ENCODE peak calls at places on chromosome 1, in seven cellular contexts. M, V, O, I, E, K and A are unnamed samples.

GRCh38 chr1:169364948-169365347 is 2.6 kb downstream of the NME7 start:
- DNase-seq in M (no peak), V (no peak), O (no peak), I (no peak), E (no peak), K (no peak), A (peak; percentile 25)

GRCh38 chr1:151611288-151611790 is 511 bp upstream of the SNX27 start:
- DNase-seq in M (no peak), V (no peak), O (no peak), I (no peak), E (no peak), K (no peak), A (peak; percentile 14)

GRCh38 chr1:1426961-1427934 is 6.2 kb upstream of the ANKRD65 start:
- DNase-seq in M (no peak), V (peak; percentile 93), O (no peak), I (peak; percentile 81), E (no peak), K (peak; percentile 69), A (peak; percentile 46)

GRCh38 chr1:211305044-211305443 is 21.6 kb upstream of the TRAF5 start:
- DNase-seq in M (no peak), V (no peak), O (no peak), I (no peak), E (peak; percentile 39), K (no peak), A (peak; percentile 78)

GRCh38 chr1:199178646-199179045 is 539.8 kb downstream of the PTPRC start:
- DNase-seq in M (no peak), V (no peak), O (no peak), I (no peak), E (no peak), K (no peak), A (no peak)

GRCh38 chr1:118931876-118932275 is 56.3 kb downstream of the TBX15 start:
- DNase-seq in M (no peak), V (no peak), O (no peak), I (no peak), E (no peak), K (no peak), A (no peak)

GRCh38 chr1:77447669-77448068 is 165.8 kb downstream of the AK5 start:
- DNase-seq in M (no peak), V (no peak), O (no peak), I (no peak), E (no peak), K (no peak), A (no peak)

GRCh38 chr1:228048659-228049333 is 33.7 kb upstream of the ARF1 start:
- DNase-seq in M (no peak), V (no peak), O (no peak), I (no peak), E (no peak), K (no peak), A (no peak)

GRCh38 chr1:186839077-186839400 is 10.3 kb downstream of the PLA2G4A start:
- DNase-seq in M (no peak), V (no peak), O (no peak), I (no peak), E (no peak), K (no peak), A (no peak)

GRCh38 chr1:25754421-25755195 is 45.4 kb upstream of the SELENON start:
- DNase-seq in M (no peak), V (peak; percentile 38), O (no peak), I (no peak), E (no peak), K (no peak), A (peak; percentile 61)

GRCh38 chr1:23593556-23594148 is 34.4 kb upstream of the ID3 start:
- DNase-seq in M (no peak), V (no peak), O (no peak), I (no peak), E (peak; percentile 37), K (no peak), A (peak; percentile 67)

GRCh38 chr1:110203021-110203661 is 7.0 kb upstream of the KCNC4 start:
- DNase-seq in M (peak; percentile 76), V (peak; percentile 67), O (peak; percentile 55), I (no peak), E (peak; percentile 62), K (peak; percentile 47), A (peak; percentile 84)

DNA sequence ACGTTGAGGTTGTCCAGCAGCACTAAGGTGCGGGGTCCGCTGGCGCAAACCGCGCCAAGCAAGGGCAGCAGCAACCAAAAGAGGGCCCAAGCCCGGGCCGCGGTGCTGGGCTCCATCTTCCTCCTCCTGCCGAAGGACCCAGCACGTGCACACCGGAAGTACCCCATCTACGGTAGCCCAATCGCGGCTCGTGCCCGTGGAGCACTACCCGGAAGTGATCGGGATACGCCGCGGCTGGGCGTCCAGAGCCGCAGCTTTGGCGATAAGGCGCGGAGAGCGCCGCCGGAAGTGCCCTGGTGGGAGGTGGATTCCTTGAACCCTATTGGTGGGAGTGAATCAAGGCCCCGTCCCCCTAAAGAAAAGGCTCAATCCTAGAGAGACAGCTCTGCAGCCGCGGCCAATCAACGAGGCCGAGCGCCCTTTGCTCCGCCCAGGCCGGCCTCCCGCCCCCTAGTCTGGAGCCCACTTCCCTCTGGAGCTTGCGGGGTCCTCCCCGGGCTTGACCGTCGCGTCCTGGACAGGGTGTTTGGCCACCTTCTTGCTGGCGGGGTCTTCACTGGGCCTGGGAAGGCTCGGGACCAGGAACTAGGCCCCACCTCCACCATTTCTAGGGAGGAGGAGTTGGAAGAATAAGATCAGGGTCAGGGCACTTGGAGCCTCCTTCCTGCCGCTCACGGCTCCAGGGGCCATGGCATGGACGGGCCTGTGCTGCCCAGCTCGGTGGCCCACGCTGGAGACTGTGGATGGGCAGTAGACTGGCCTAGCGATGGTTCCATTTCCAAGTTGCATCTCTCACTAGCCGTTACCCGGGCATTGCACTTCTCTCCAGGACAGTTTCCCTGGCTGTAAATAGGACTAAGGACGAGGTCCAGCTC is at the start of gene DDOST:
- DNase-seq in M (peak; percentile 89), V (peak; percentile 99), O (peak; percentile 97), I (peak; percentile 84), E (peak; percentile 99), K (peak; percentile 95), A (peak; percentile 97)
- TF ChIP-seq CTCF in M (peak; percentile 55), V (peak; percentile 49), O (peak; percentile 53), I (no peak), E (peak; percentile 51), K (peak; percentile 6), A (no peak)

DNA sequence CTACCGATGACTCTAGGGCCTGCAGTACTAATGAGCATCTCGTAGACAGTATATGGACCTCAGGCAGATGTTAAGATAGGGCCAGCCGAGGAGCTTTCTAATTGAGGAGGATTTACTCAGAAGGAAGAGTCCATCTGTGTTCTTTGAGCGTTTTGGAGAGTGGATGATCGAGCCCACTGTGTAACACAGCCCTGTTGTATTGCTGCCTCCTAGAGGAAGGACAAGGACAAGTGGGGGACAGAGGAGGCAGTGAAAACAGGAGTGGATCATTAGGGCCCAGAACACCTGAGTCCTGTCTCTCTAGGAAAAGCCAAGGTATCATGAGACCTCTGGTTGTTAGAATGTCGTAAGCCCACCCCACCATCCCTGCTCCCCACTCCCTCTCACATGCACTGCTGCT is 62.9 kb downstream of the TBX19 start:
- DNase-seq in M (no peak), V (no peak), O (no peak), I (no peak), E (no peak), K (no peak), A (no peak)
- TF ChIP-seq CTCF in M (no peak), V (peak; percentile 14), O (peak; percentile 45), I (no peak), E (peak; percentile 24), K (no peak), A (no peak)

GRCh38 chr1:232627645-232628334 is 2.1 kb downstream of the SIPA1L2 start:
- DNase-seq in M (no peak), V (peak; percentile 60), O (no peak), I (no peak), E (peak; percentile 40), K (no peak), A (no peak)
- TF ChIP-seq CTCF in M (peak; percentile 73), V (peak; percentile 63), O (peak; percentile 45), I (peak; percentile 71), E (peak; percentile 33), K (peak; percentile 61), A (peak; percentile 41)

GRCh38 chr1:91885716-91886506 is at the start of gene TGFBR3:
- DNase-seq in M (peak; percentile 87), V (peak; percentile 90), O (peak; percentile 56), I (peak; percentile 80), E (peak; percentile 91), K (peak; percentile 80), A (peak; percentile 76)

GRCh38 chr1:91884459-91885290 is 1.3 kb downstream of the TGFBR3 start:
- DNase-seq in M (peak; percentile 27), V (peak; percentile 59), O (no peak), I (no peak), E (peak; percentile 20), K (no peak), A (peak; percentile 54)

GRCh38 chr1:91885331-91885715 is 628 bp downstream of the TGFBR3 start:
- DNase-seq in M (no peak), V (peak; percentile 40), O (no peak), I (no peak), E (no peak), K (peak; percentile 17), A (no peak)

GRCh38 chr1:91881280-91881679 is 4.7 kb downstream of the TGFBR3 start:
- DNase-seq in M (no peak), V (no peak), O (no peak), I (no peak), E (no peak), K (no peak), A (no peak)

DNA sequence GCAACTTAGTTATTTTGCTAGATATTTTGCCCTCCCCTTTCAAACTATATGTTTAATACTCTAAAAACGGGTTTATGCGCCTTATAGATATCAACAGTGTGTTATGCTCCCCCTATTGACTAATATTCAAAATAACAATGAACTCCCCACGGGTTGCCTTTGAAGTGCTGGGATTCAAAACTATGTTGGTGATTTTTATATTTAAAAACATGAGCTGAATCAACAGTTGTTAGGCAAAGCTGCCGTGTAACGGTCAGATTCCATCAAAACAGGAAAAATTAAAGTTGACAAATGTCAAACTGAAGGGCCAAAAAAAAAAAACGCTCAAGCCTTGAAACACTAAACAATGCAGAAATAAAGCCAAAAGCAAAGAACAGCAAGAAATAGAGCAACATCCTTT is 2.5 kb downstream of the TGFBR3 start:
- DNase-seq in M (no peak), V (no peak), O (no peak), I (no peak), E (peak; percentile 45), K (no peak), A (no peak)
- TF ChIP-seq CTCF in M (peak; percentile 53), V (peak; percentile 26), O (peak; percentile 45), I (no peak), E (peak; percentile 47), K (peak; percentile 27), A (peak; percentile 55)

DNA sequence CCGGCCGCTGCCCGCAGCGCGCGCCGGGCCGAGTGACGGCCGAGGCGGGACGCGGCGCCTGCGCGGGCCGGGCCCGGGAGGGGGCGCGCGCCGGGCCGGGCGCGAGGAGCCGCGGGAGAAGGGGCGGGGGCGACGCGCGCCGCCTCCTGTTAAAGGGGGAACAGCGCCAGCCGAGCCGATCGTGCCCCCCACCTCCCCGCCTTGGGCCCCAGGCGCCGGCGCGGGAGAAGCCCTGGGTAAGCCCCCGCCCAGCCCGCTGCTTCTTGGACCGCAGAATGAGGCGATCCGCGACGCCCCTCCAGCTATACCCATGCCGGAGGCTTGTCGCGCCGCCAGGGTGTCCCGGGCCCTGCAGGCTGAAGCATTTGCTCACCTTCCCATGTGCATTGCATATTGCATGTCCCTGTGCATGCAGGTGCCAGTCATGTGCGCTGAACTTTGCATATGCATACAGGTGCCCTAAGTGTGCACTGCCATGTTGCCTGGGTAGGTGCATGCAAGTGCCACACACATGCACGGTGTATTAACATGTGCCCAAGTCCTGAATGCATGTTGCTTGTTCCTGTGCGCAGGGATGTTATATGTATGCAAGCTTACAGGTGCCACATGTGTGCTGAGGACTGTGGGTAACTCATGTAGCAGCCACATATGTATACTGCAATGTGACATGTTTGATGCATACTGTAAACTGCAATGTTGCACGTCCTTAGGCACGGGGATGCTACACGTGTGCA is at the start of gene ADGRB2:
- DNase-seq in M (peak; percentile 45), V (peak; percentile 89), O (no peak), I (no peak), E (no peak), K (peak; percentile 64), A (peak; percentile 40)
- TF ChIP-seq CTCF in M (peak; percentile 33), V (peak; percentile 31), O (no peak), I (no peak), E (peak; percentile 7), K (peak; percentile 0), A (no peak)